ENCODE peak calls at places on chromosomes 12 and 14, in nine cellular contexts. One of them, this sample, is unnamed.
A peak's percentile ranks its signal among the peaks of the same experiment; 100 is the strongest.

GRCh38 chr12:3515506-3515905 is 24.5 kb downstream of the PRMT8 start:
- DNase-seq in Peyer's patch: no peak
- DNase-seq in fibroblast of the aortic adventitia: no peak
- DNase-seq in endothelial cell of umbilical vein: no peak
- DNase-seq in A673: no peak
- DNase-seq in BE2C: no peak
- DNase-seq in HFF-Myc: no peak
- DNase-seq in dorsolateral prefrontal cortex: no peak
- DNase-seq in kidney: no peak
- DNase-seq in this sample: no peak

GRCh38 chr12:53078425-53079225 is 565 bp downstream of the SPRYD3 start:
- DNase-seq in dorsolateral prefrontal cortex: no peak
- DNase-seq in kidney: peak; percentile 55
- DNase-seq in Peyer's patch: peak; percentile 38
- DNase-seq in A673: peak; percentile 35
- DNase-seq in fibroblast of the aortic adventitia: peak; percentile 46
- DNase-seq in BE2C: no peak
- DNase-seq in endothelial cell of umbilical vein: no peak
- DNase-seq in HFF-Myc: no peak
- DNase-seq in this sample: no peak

GRCh38 chr14:54356172-54356571 is 40.6 kb upstream of the CDKN3 start:
- DNase-seq in kidney: no peak
- DNase-seq in BE2C: no peak
- DNase-seq in A673: no peak
- DNase-seq in fibroblast of the aortic adventitia: no peak
- DNase-seq in HFF-Myc: peak; percentile 91
- DNase-seq in Peyer's patch: no peak
- DNase-seq in endothelial cell of umbilical vein: no peak
- DNase-seq in dorsolateral prefrontal cortex: no peak
- DNase-seq in this sample: no peak

GRCh38 chr12:68945255-68945654 is 12.3 kb upstream of the CPM start:
- DNase-seq in dorsolateral prefrontal cortex: no peak
- DNase-seq in A673: no peak
- DNase-seq in endothelial cell of umbilical vein: no peak
- DNase-seq in fibroblast of the aortic adventitia: no peak
- DNase-seq in HFF-Myc: no peak
- DNase-seq in Peyer's patch: no peak
- DNase-seq in kidney: no peak
- DNase-seq in BE2C: no peak
- DNase-seq in this sample: no peak

GRCh38 chr14:83923836-83924235 is 1606.1 kb upstream of the FLRT2 start:
- DNase-seq in HFF-Myc: no peak
- DNase-seq in A673: no peak
- DNase-seq in BE2C: no peak
- DNase-seq in endothelial cell of umbilical vein: no peak
- DNase-seq in fibroblast of the aortic adventitia: no peak
- DNase-seq in kidney: no peak
- DNase-seq in dorsolateral prefrontal cortex: no peak
- DNase-seq in Peyer's patch: no peak
- DNase-seq in this sample: no peak

GRCh38 chr12:53960187-53961024 is 5.7 kb downstream of the HOXC12 start:
- DNase-seq in BE2C: no peak
- DNase-seq in HFF-Myc: no peak
- DNase-seq in kidney: peak; percentile 52
- DNase-seq in endothelial cell of umbilical vein: no peak
- DNase-seq in A673: no peak
- DNase-seq in dorsolateral prefrontal cortex: no peak
- DNase-seq in Peyer's patch: no peak
- DNase-seq in fibroblast of the aortic adventitia: no peak
- DNase-seq in this sample: no peak

GRCh38 chr14:75885829-75886228 is 96.0 kb downstream of the TGFB3 start:
- DNase-seq in BE2C: no peak
- DNase-seq in fibroblast of the aortic adventitia: peak; percentile 63
- DNase-seq in kidney: no peak
- DNase-seq in HFF-Myc: no peak
- DNase-seq in A673: no peak
- DNase-seq in Peyer's patch: no peak
- DNase-seq in dorsolateral prefrontal cortex: no peak
- DNase-seq in endothelial cell of umbilical vein: no peak
- DNase-seq in this sample: peak; percentile 54

GRCh38 chr12:2925322-2925995 is 33.7 kb upstream of the TEAD4 start:
- DNase-seq in dorsolateral prefrontal cortex: no peak
- DNase-seq in Peyer's patch: peak; percentile 21
- DNase-seq in fibroblast of the aortic adventitia: no peak
- DNase-seq in endothelial cell of umbilical vein: no peak
- DNase-seq in A673: no peak
- DNase-seq in kidney: no peak
- DNase-seq in BE2C: no peak
- DNase-seq in HFF-Myc: no peak
- DNase-seq in this sample: no peak

GRCh38 chr12:76571256-76571655 is 11.7 kb upstream of the OSBPL8 start:
- DNase-seq in dorsolateral prefrontal cortex: no peak
- DNase-seq in kidney: no peak
- DNase-seq in BE2C: no peak
- DNase-seq in A673: no peak
- DNase-seq in HFF-Myc: no peak
- DNase-seq in Peyer's patch: no peak
- DNase-seq in fibroblast of the aortic adventitia: peak; percentile 56
- DNase-seq in endothelial cell of umbilical vein: no peak
- DNase-seq in this sample: no peak
- TF ChIP-seq CTCF in dorsolateral prefrontal cortex: no peak
- TF ChIP-seq CTCF in kidney: no peak
- TF ChIP-seq CTCF in BE2C: no peak
- TF ChIP-seq CTCF in A673: no peak
- TF ChIP-seq CTCF in HFF-Myc: no peak
- TF ChIP-seq CTCF in Peyer's patch: no peak
- TF ChIP-seq CTCF in fibroblast of the aortic adventitia: no peak
- TF ChIP-seq CTCF in endothelial cell of umbilical vein: no peak
- TF ChIP-seq CTCF in this sample: no peak

DNA sequence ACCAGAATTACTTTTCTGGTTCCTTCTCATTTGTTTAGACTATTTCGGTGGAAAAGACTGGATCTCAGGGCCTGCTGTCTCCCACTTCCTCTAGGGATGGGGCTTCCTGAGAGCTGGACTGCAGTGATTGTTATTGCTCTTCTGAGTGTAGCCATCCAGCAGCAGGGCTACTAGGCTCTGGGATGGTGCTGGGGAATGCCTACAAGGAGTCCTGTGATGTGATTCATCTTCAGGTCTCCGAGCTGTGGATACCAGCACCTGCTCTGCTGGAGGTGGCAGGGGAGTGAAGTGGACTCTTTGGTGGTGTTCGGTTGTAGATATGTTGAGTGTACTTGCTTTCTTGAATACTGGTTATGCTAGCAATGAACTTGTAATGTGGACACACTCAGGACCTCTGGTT is 42.7 kb downstream of the AEBP2 start:
- DNase-seq in Peyer's patch: no peak
- DNase-seq in kidney: no peak
- DNase-seq in fibroblast of the aortic adventitia: no peak
- DNase-seq in A673: no peak
- DNase-seq in endothelial cell of umbilical vein: no peak
- DNase-seq in HFF-Myc: no peak
- DNase-seq in BE2C: no peak
- DNase-seq in dorsolateral prefrontal cortex: no peak
- DNase-seq in this sample: no peak
- H3K4me3 ChIP-seq in Peyer's patch: no peak overlapping the region
- H3K4me3 ChIP-seq in kidney: no peak overlapping the region
- H3K4me3 ChIP-seq in fibroblast of the aortic adventitia: no peak overlapping the region
- H3K4me3 ChIP-seq in A673: no peak overlapping the region
- H3K4me3 ChIP-seq in endothelial cell of umbilical vein: no peak overlapping the region
- H3K4me3 ChIP-seq in HFF-Myc: no peak overlapping the region
- H3K4me3 ChIP-seq in BE2C: no peak overlapping the region
- H3K4me3 ChIP-seq in dorsolateral prefrontal cortex: no peak overlapping the region
- H3K4me3 ChIP-seq in this sample: no peak overlapping the region

GRCh38 chr12:116426391-116427136 is 132.6 kb upstream of the MAP1LC3B2 start:
- DNase-seq in endothelial cell of umbilical vein: peak; percentile 30
- DNase-seq in A673: peak; percentile 89
- DNase-seq in Peyer's patch: peak; percentile 52
- DNase-seq in kidney: peak; percentile 89
- DNase-seq in fibroblast of the aortic adventitia: peak; percentile 99
- DNase-seq in dorsolateral prefrontal cortex: no peak
- DNase-seq in BE2C: peak; percentile 45
- DNase-seq in HFF-Myc: peak; percentile 94
- DNase-seq in this sample: peak; percentile 96
- TF ChIP-seq CTCF in endothelial cell of umbilical vein: peak; percentile 8
- TF ChIP-seq CTCF in A673: peak; percentile 22
- TF ChIP-seq CTCF in Peyer's patch: no peak
- TF ChIP-seq CTCF in kidney: no peak
- TF ChIP-seq CTCF in fibroblast of the aortic adventitia: peak; percentile 83
- TF ChIP-seq CTCF in dorsolateral prefrontal cortex: no peak
- TF ChIP-seq CTCF in BE2C: no peak
- TF ChIP-seq CTCF in HFF-Myc: peak; percentile 57
- TF ChIP-seq CTCF in this sample: peak; percentile 83

DNA sequence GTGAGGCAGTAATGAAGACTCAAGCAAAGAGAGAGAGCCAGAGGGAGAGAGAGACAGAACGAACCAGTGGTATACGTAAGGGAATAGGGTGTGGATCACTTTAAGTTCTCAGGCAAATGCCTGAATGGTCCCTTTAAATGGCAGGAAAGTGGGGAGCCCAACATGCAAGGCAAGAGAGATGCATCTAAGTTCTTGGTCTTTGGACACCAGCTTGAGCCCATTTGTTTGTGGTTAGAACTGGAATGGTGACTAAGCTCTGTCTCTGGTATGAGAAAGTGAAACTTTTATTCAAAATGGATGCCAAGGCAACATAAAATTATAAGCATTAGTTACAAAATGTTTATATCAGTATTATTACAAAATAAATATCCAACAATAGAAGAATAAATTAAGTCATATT is 192.2 kb upstream of the ALG10 start:
- DNase-seq in Peyer's patch: no peak
- DNase-seq in kidney: no peak
- DNase-seq in BE2C: no peak
- DNase-seq in A673: no peak
- DNase-seq in dorsolateral prefrontal cortex: no peak
- DNase-seq in HFF-Myc: no peak
- DNase-seq in endothelial cell of umbilical vein: no peak
- DNase-seq in fibroblast of the aortic adventitia: no peak
- DNase-seq in this sample: no peak
- H3K4me3 ChIP-seq in Peyer's patch: no peak overlapping the region
- H3K4me3 ChIP-seq in kidney: no peak overlapping the region
- H3K4me3 ChIP-seq in BE2C: no peak overlapping the region
- H3K4me3 ChIP-seq in A673: no peak overlapping the region
- H3K4me3 ChIP-seq in dorsolateral prefrontal cortex: no peak overlapping the region
- H3K4me3 ChIP-seq in HFF-Myc: no peak overlapping the region
- H3K4me3 ChIP-seq in endothelial cell of umbilical vein: no peak overlapping the region
- H3K4me3 ChIP-seq in fibroblast of the aortic adventitia: no peak overlapping the region
- H3K4me3 ChIP-seq in this sample: no peak overlapping the region

GRCh38 chr12:113048716-113049127 is 7.8 kb upstream of the DTX1 start:
- DNase-seq in fibroblast of the aortic adventitia: peak; percentile 76
- DNase-seq in HFF-Myc: peak; percentile 24
- DNase-seq in Peyer's patch: peak; percentile 82
- DNase-seq in endothelial cell of umbilical vein: peak; percentile 49
- DNase-seq in A673: peak; percentile 75
- DNase-seq in dorsolateral prefrontal cortex: peak; percentile 57
- DNase-seq in BE2C: peak; percentile 75
- DNase-seq in kidney: no peak
- DNase-seq in this sample: no peak
- TF ChIP-seq CTCF in fibroblast of the aortic adventitia: peak; percentile 85
- TF ChIP-seq CTCF in HFF-Myc: peak; percentile 73
- TF ChIP-seq CTCF in Peyer's patch: peak; percentile 87
- TF ChIP-seq CTCF in endothelial cell of umbilical vein: peak; percentile 71
- TF ChIP-seq CTCF in A673: peak; percentile 85
- TF ChIP-seq CTCF in dorsolateral prefrontal cortex: peak; percentile 83
- TF ChIP-seq CTCF in BE2C: peak; percentile 82
- TF ChIP-seq CTCF in kidney: peak; percentile 85
- TF ChIP-seq CTCF in this sample: peak; percentile 67

GRCh38 chr14:103845327-103845726 is 2.0 kb downstream of the PPP1R13B start:
- DNase-seq in kidney: no peak
- DNase-seq in A673: no peak
- DNase-seq in Peyer's patch: no peak
- DNase-seq in fibroblast of the aortic adventitia: no peak
- DNase-seq in dorsolateral prefrontal cortex: no peak
- DNase-seq in HFF-Myc: no peak
- DNase-seq in endothelial cell of umbilical vein: no peak
- DNase-seq in BE2C: no peak
- DNase-seq in this sample: no peak
- H3K4me3 ChIP-seq in kidney: no peak overlapping the region
- H3K4me3 ChIP-seq in A673: no peak overlapping the region
- H3K4me3 ChIP-seq in Peyer's patch: no peak overlapping the region
- H3K4me3 ChIP-seq in fibroblast of the aortic adventitia: no peak overlapping the region
- H3K4me3 ChIP-seq in dorsolateral prefrontal cortex: peak overlapping the region; percentile 77
- H3K4me3 ChIP-seq in HFF-Myc: no peak overlapping the region
- H3K4me3 ChIP-seq in endothelial cell of umbilical vein: no peak overlapping the region
- H3K4me3 ChIP-seq in BE2C: peak overlapping the region; percentile 68
- H3K4me3 ChIP-seq in this sample: no peak overlapping the region

GRCh38 chr12:118436986-118437385 is 60.6 kb downstream of the SUDS3 start:
- DNase-seq in kidney: no peak
- DNase-seq in endothelial cell of umbilical vein: no peak
- DNase-seq in Peyer's patch: no peak
- DNase-seq in A673: peak; percentile 61
- DNase-seq in fibroblast of the aortic adventitia: no peak
- DNase-seq in HFF-Myc: no peak
- DNase-seq in dorsolateral prefrontal cortex: no peak
- DNase-seq in BE2C: no peak
- DNase-seq in this sample: peak; percentile 76

GRCh38 chr12:118436002-118436724 is 59.8 kb downstream of the SUDS3 start:
- DNase-seq in A673: peak; percentile 47
- DNase-seq in HFF-Myc: no peak
- DNase-seq in endothelial cell of umbilical vein: no peak
- DNase-seq in kidney: no peak
- DNase-seq in dorsolateral prefrontal cortex: no peak
- DNase-seq in Peyer's patch: no peak
- DNase-seq in BE2C: peak; percentile 15
- DNase-seq in fibroblast of the aortic adventitia: no peak
- DNase-seq in this sample: no peak

DNA sequence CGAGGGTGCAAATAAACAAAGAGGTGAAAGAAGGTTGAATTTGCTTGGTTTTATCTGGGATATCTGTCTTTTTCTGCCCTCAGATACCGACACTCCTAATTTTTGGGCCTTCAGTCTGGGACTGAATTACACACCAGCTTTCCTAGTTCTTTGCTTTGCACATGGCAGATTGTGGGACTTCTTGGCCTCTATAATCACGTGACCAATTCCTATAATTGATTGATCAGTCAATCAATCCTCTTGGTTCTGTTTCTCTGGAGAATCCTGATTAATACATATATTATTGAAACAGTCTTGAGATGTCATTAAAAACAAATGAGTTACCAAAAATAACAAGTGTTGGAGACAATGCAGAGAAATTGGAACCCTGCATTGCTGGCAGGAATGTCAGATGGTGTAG is 62.7 kb downstream of the SUDS3 start:
- DNase-seq in fibroblast of the aortic adventitia: no peak
- DNase-seq in BE2C: no peak
- DNase-seq in Peyer's patch: no peak
- DNase-seq in A673: no peak
- DNase-seq in dorsolateral prefrontal cortex: no peak
- DNase-seq in kidney: no peak
- DNase-seq in endothelial cell of umbilical vein: no peak
- DNase-seq in HFF-Myc: no peak
- DNase-seq in this sample: no peak
- TF ChIP-seq CTCF in fibroblast of the aortic adventitia: no peak
- TF ChIP-seq CTCF in BE2C: no peak
- TF ChIP-seq CTCF in Peyer's patch: no peak
- TF ChIP-seq CTCF in A673: no peak
- TF ChIP-seq CTCF in dorsolateral prefrontal cortex: no peak
- TF ChIP-seq CTCF in kidney: no peak
- TF ChIP-seq CTCF in endothelial cell of umbilical vein: no peak
- TF ChIP-seq CTCF in HFF-Myc: no peak
- TF ChIP-seq CTCF in this sample: no peak

This sample was measured in AG04449.